ENCODE peak calls at places on chromosomes 2 and 18, in eight cellular contexts. K is HCEC 1CT; R is GM23338; X is HAP-1; B is NCI-H446; H is fibroblast of pulmonary artery; U is stimulated activated naive CD8-positive, alpha-beta T cell treated with anti-CD3 and anti-CD28 coated beads, Interleukin-15, Interleukin-2, amounts not matched to agents 100 U/mL and 50 U/mL, for 24 hours; Z is AG10803. N is an unnamed sample.

GRCh38 chr2:224584768-224585204 is 377 bp downstream of the CUL3 start:
- DNase-seq in X (peak; percentile 59), B (peak; percentile 47), U (peak; percentile 63), Z (peak; percentile 30), K (peak; percentile 52), H (peak; percentile 31), R (peak; percentile 57), N (peak; percentile 39)

GRCh38 chr2:209600257-209601180 is 171.1 kb upstream of the UNC80 start:
- DNase-seq in U (no peak), R (peak; percentile 26), X (peak; percentile 11), K (no peak), Z (no peak), B (no peak), H (no peak), N (no peak)

GRCh38 chr18:48817021-48817461 is 133.7 kb downstream of the SMAD7 start:
- DNase-seq in R (no peak), H (no peak), B (no peak), X (peak; percentile 6), K (no peak), Z (no peak), U (peak; percentile 3), N (no peak)

GRCh38 chr2:100260712-100261620 is 61.3 kb downstream of the LONRF2 start:
- DNase-seq in B (peak; percentile 66), U (peak; percentile 39), Z (peak; percentile 73), X (peak; percentile 71), K (peak; percentile 13), R (peak; percentile 86), H (peak; percentile 79), N (peak; percentile 64)

GRCh38 chr2:73063909-73064875 is 7.3 kb downstream of the SFXN5 start:
- DNase-seq in B (no peak), X (no peak), R (peak; percentile 55), H (peak; percentile 78), U (no peak), Z (peak; percentile 74), K (peak; percentile 78), N (no peak)

GRCh38 chr2:213161759-213162514 is 10.5 kb upstream of the IKZF2 start:
- DNase-seq in U (no peak), R (no peak), K (peak; percentile 51), H (peak; percentile 58), X (no peak), Z (peak; percentile 52), B (no peak), N (no peak)

GRCh38 chr2:114113527-114113926 is 223.6 kb downstream of the ACTR3 start:
- DNase-seq in B (no peak), X (no peak), U (no peak), Z (no peak), H (no peak), R (peak; percentile 19), K (no peak), N (no peak)

GRCh38 chr18:10265560-10266235 is 188.7 kb upstream of the APCDD1 start:
- DNase-seq in K (no peak), U (no peak), H (no peak), Z (no peak), X (no peak), R (no peak), B (no peak), N (no peak)

GRCh38 chr2:161418275-161418714 is 2.2 kb downstream of the TBR1 start:
- DNase-seq in X (no peak), H (no peak), R (peak; percentile 16), B (no peak), Z (no peak), K (no peak), U (no peak), N (no peak)

GRCh38 chr2:197297772-197298318 is 12.7 kb downstream of the ANKRD44 start:
- DNase-seq in B (no peak), K (no peak), U (no peak), R (no peak), H (no peak), Z (no peak), X (no peak), N (no peak)

GRCh38 chr2:136522724-136523123 is 242.6 kb upstream of the THSD7B start:
- DNase-seq in U (no peak), K (no peak), Z (no peak), B (no peak), R (no peak), X (no peak), H (no peak), N (no peak)

GRCh38 chr2:218396688-218397501 is 2.8 kb upstream of the CTDSP1 start:
- DNase-seq in U (peak; percentile 75), R (peak; percentile 47), B (peak; percentile 42), Z (peak; percentile 79), X (peak; percentile 73), H (peak; percentile 56), K (peak; percentile 62), N (peak; percentile 71)